ENCODE peak calls at places on chromosome 3, in seven cellular contexts. Y is naive thymus-derived CD4-positive, alpha-beta T cell; G is upper lobe of right lung; O is uterus; T is psoas muscle; X is BJ; A is tibial artery. Q is an unnamed sample. For H3K36me3, the result is how much of the 10 kb centered on the place peaks cover.

GRCh38 chr3:193563999-193564398 is 9.3 kb upstream of the ATP13A4 start:
- DNase-seq in O (no peak), A (no peak), G (no peak), T (no peak), X (no peak), Y (no peak), Q (no peak)

GRCh38 chr3:123658118-123658859 is 73.4 kb upstream of the HACD2 start:
- DNase-seq in Y (no peak), T (no peak), G (no peak), X (peak), A (peak), O (peak), Q (no peak)

GRCh38 chr3:65376426-65376825 is 662.3 kb downstream of the MAGI1 start:
- DNase-seq in X (no peak), A (no peak), G (no peak), Y (no peak), T (no peak), O (no peak), Q (no peak)

GRCh38 chr3:64494530-64494929 is 193.3 kb downstream of the ADAMTS9 start:
- DNase-seq in T (no peak), G (no peak), X (no peak), A (no peak), Y (no peak), O (no peak), Q (no peak)

GRCh38 chr3:158801200-158801599 is 654 bp upstream of the MFSD1 start:
- DNase-seq in X (no peak), T (no peak), O (no peak), G (no peak), A (no peak), Y (peak), Q (no peak)

GRCh38 chr3:94176886-94177285 is 114.0 kb downstream of the NSUN3 start:
- DNase-seq in A (no peak), T (no peak), G (no peak), O (no peak), Y (no peak), X (no peak), Q (no peak)

GRCh38 chr3:28980131-28980530 is 300.7 kb upstream of the RBMS3 start:
- DNase-seq in T (no peak), A (no peak), X (no peak), Y (no peak), O (no peak), G (no peak), Q (no peak)

GRCh38 chr3:36362973-36363372 is 17.3 kb upstream of the STAC start:
- DNase-seq in X (no peak), T (no peak), A (no peak), Y (no peak), G (no peak), O (no peak), Q (no peak)

GRCh38 chr3:123587399-123587798 is 2.5 kb upstream of the HACD2 start:
- DNase-seq in X (no peak), G (no peak), T (no peak), Y (no peak), A (no peak), O (no peak), Q (no peak)

GRCh38 chr3:123113889-123114450 is 47.1 kb downstream of the PDIA5 start:
- DNase-seq in Y (no peak), X (no peak), A (no peak), O (no peak), G (no peak), T (no peak), Q (no peak)

GRCh38 chr3:194333212-194333980 is 17.7 kb downstream of the CPN2 start:
- DNase-seq in O (peak), G (peak), T (peak), Y (peak), A (peak), X (no peak), Q (peak)

GRCh38 chr3:51282931-51283330 is 102.2 kb upstream of the MANF start:
- DNase-seq in G (no peak), Y (no peak), A (no peak), X (peak), O (no peak), T (no peak), Q (no peak)

GRCh38 chr3:74000715-74001114 is 376.0 kb upstream of the PDZRN3 start:
- DNase-seq in G (no peak), T (no peak), O (no peak), Y (no peak), X (no peak), A (no peak), Q (no peak)

GRCh38 chr3:129984124-129984523 is 9.6 kb downstream of the TRH start:
- DNase-seq in T (no peak), O (no peak), Y (no peak), X (no peak), A (no peak), G (no peak), Q (no peak)

GRCh38 chr3:186035277-186035676 is 73.6 kb downstream of the ETV5 start:
- DNase-seq in G (peak), O (no peak), T (no peak), X (no peak), Y (no peak), A (no peak), Q (no peak)

GRCh38 chr3:120506828-120507774 is 56.3 kb upstream of the FSTL1 start:
- DNase-seq in X (no peak), O (peak), G (no peak), A (no peak), Y (no peak), T (no peak), Q (no peak)

GRCh38 chr3:36648241-36649034 is 115.9 kb downstream of the DCLK3 start:
- DNase-seq in Y (no peak), G (no peak), T (no peak), X (peak), O (no peak), A (no peak), Q (no peak)

GRCh38 chr3:177776656-177777055 is 579.4 kb upstream of the TBL1XR1 start:
- DNase-seq in G (no peak), T (no peak), A (peak), X (no peak), O (no peak), Y (no peak), Q (no peak)

GRCh38 chr3:197417451-197417850 is 119.0 kb upstream of the DLG1 start:
- DNase-seq in O (no peak), Y (no peak), T (no peak), A (no peak), X (no peak), G (peak), Q (no peak)

GRCh38 chr3:64748244-64748894 is 60.6 kb upstream of the ADAMTS9 start:
- DNase-seq in A (no peak), T (no peak), G (no peak), Y (no peak), X (no peak), O (no peak), Q (no peak)

GRCh38 chr3:42562047-42562907 is 19.5 kb downstream of the SEC22C start:
- DNase-seq in T (no peak), A (no peak), Y (no peak), G (no peak), O (no peak), X (no peak), Q (no peak)

GRCh38 chr3:77795013-77795412 is 755.1 kb downstream of the ROBO2 start:
- DNase-seq in X (no peak), O (no peak), G (no peak), A (no peak), Y (no peak), T (no peak), Q (no peak)

GRCh38 chr3:123104550-123104949 is 37.7 kb downstream of the PDIA5 start:
- DNase-seq in G (no peak), Y (no peak), T (no peak), O (no peak), A (no peak), X (peak), Q (no peak)

GRCh38 chr3:108189477-108189876 is 32.7 kb downstream of the IFT57 start:
- DNase-seq in X (no peak), O (no peak), T (no peak), Y (no peak), A (no peak), G (no peak), Q (no peak)

GRCh38 chr3:43754316-43754715 is 63.6 kb downstream of the ABHD5 start:
- DNase-seq in O (no peak), T (no peak), G (no peak), X (no peak), A (no peak), Y (no peak), Q (no peak)

DNA sequence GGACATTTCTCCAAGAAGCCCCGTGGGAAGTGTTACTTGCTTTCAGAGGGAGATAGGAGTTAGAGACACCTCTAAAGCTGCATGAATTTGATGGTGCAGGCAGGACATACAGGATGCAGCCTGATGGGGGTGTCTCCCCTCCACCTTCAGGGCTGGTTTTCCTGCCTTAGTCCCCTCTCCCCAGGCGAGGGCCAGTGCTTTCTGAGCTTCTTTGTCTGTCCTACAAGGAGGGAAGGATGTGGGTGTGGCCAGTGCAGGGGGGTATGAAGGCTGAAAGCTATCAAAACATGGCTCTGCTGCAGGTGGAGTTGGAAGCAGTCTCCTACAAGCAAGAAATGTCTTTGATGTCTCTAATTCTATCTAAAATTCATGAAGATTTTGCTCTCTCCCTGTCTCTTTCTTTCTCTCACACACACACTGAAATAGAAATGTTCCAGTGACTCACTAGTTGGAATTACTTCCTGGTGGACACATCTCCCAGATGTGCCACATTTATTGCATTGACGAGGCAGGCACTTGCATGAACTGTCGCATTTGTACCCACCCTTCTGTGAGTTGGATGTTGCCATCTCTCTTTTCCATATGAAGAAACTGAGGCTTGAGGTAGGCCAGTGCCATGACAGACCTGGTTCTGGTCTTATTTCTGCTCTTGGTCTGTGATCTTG is 13.9 kb upstream of the PODXL2 start:
- DNase-seq in A (no peak), G (peak), O (no peak), X (no peak), T (no peak), Y (no peak), Q (no peak)
- H3K36me3 ChIP-seq in A (under half), G (under half), O (under half), X (under half), T (under half), Y (under half), Q (under half)

DNA sequence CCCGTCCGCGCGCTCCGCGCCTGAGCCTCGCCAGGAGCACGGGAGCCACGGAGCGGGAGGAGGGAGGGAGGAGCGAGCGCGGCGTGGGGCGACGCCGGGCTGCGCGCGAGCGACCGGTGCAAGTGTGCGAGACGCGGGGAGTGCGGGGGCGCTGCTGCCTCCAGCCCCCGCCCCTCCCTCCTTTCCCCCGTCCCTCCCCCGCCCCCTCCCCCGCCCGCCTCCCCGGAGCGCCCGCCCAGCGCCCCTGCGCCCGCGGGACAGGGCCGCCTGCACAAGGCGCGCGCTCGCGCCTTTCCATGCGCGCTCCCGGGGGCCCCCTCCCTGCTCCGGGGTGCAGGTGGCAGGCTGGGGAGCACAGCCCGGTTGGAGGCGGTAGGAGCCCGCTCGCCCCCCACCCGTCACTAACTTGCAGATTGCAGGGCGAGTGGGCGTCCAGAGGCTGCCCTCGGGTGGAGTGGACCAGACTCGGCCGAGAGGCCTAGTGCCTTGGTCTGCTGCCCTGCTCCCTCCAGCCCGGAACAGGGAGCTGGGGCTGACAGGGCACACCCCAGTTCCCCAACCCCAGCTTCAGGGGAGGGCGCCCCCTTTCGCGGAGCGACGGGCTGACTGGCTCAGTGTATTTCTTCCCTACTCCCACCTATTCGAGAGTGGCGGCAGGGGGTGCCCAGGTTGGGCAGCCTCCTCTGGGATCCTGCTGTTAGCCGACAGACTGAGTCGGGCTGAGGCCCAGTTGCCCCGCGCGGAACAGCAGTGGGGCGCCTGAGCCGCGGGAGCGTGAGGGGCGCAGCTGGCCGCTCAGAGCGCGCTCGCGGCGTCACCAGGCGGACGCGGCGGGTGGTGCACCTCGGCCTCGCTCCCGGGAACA is at the start of gene WNT7A:
- DNase-seq in O (peak), Y (peak), T (no peak), A (peak), G (peak), X (no peak), Q (peak)
- H3K36me3 ChIP-seq in O (under half), Y (under half), T (under half), A (under half), G (under half), X (under half), Q (under half)

DNA sequence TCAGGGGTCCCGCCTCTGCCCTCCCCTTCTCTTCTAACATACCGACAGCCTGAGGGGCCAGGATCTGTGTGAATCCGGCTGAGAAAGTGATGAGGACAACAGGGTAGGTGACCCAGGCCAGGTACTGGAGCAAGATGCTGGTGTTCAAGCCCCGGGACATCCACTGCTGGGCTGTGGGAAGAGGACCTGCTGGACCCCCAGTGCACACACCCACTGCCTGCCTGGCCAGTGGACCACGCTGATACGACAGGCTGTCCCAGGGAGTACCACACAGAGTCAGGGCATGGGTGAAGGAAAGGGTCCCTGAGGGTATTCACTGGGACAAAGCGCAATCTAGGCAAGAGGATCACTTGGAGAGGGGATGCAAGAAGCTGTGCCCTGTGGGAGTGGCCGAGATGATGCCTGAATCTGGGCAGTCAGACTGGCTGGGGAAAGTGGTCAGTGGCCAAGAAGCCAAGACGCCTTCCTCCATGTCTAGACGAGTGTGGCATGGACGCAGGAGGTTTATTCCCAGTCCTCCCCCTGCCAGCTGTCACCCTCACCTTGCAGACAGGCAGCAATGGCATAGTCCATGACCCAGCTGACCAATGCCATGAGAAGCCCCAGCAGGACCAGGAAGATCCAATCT is 3.2 kb downstream of the CLCN2 start:
- DNase-seq in O (no peak), A (no peak), T (no peak), G (no peak), X (no peak), Y (no peak), Q (no peak)
- H3K36me3 ChIP-seq in O (under half), A (under half), T (under half), G (under half), X (under half), Y (under half), Q (under half)

GRCh38 chr3:127026661-127027060 is 43.7 kb downstream of the PLXNA1 start:
- DNase-seq in T (no peak), X (no peak), O (no peak), G (no peak), A (no peak), Y (no peak), Q (no peak)

GRCh38 chr3:127020543-127020942 is 37.6 kb downstream of the PLXNA1 start:
- DNase-seq in X (no peak), G (no peak), T (no peak), A (no peak), Y (no peak), O (no peak), Q (no peak)

GRCh38 chr3:127026036-127026435 is 43.1 kb downstream of the PLXNA1 start:
- DNase-seq in X (no peak), A (no peak), O (no peak), Y (no peak), T (no peak), G (no peak), Q (no peak)

GRCh38 chr3:127019449-127019848 is 36.5 kb downstream of the PLXNA1 start:
- DNase-seq in O (no peak), G (no peak), Y (no peak), X (no peak), T (no peak), A (no peak), Q (no peak)

GRCh38 chr3:127022849-127023248 is 39.9 kb downstream of the PLXNA1 start:
- DNase-seq in O (no peak), Y (no peak), T (no peak), G (no peak), A (no peak), X (no peak), Q (no peak)
- H3K36me3 ChIP-seq in O (under half), Y (under half), T (half or more), G (half or more), A (under half), X (half or more), Q (under half)